ENCODE peak calls at places on chromosomes 16 and 17, in ten cellular contexts. M is transverse colon; V is fibroblast of lung; Q is A549; E is aorta; K is ovary; G is stomach; B is cardiac muscle cell; W is mesenchymal stem cell; N is CD8-positive, alpha-beta T cell. U is an unnamed sample.

GRCh38 chr16:49632798-49633189 is 223.1 kb downstream of the ZNF423 start:
- DNase-seq in N (no peak), E (no peak), V (no peak), B (no peak), Q (no peak), G (no peak), W (no peak), K (no peak), M (no peak), U (no peak)

GRCh38 chr16:1688807-1689560 is 10.9 kb downstream of the JPT2 start:
- DNase-seq in E (peak; percentile 63), W (peak; percentile 32), Q (peak; percentile 93), K (no peak), V (peak; percentile 28), B (no peak), M (no peak), N (no peak), G (peak; percentile 70), U (no peak)

GRCh38 chr17:19023209-19023999 is 18.8 kb upstream of the FAM83G start:
- DNase-seq in Q (no peak), V (no peak), G (no peak), E (peak; percentile 5), B (no peak), M (no peak), K (no peak), W (no peak), N (no peak), U (no peak)

GRCh38 chr17:7022791-7023571 is at the start of gene BCL6B:
- DNase-seq in W (no peak), Q (no peak), B (no peak), K (no peak), V (no peak), N (no peak), M (no peak), E (no peak), G (no peak), U (no peak)

GRCh38 chr16:84717484-84717883 is 17.7 kb downstream of the USP10 start:
- DNase-seq in N (no peak), K (no peak), W (no peak), M (no peak), V (no peak), Q (no peak), B (no peak), G (no peak), E (no peak), U (no peak)

GRCh38 chr16:72689851-72690250 is 358.1 kb downstream of the ZFHX3 start:
- DNase-seq in N (no peak), M (no peak), K (no peak), G (no peak), V (peak; percentile 25), W (no peak), B (no peak), Q (no peak), E (no peak), U (no peak)

GRCh38 chr17:78600181-78600651 is 23.0 kb upstream of the DNAH17 start:
- DNase-seq in E (no peak), K (no peak), B (no peak), Q (peak; percentile 67), V (peak; percentile 6), M (no peak), N (no peak), W (no peak), G (no peak), U (no peak)

GRCh38 chr16:68236804-68237242 is 896 bp upstream of the ESRP2 start:
- DNase-seq in M (peak; percentile 38), V (no peak), B (no peak), E (no peak), N (no peak), G (no peak), Q (no peak), W (no peak), K (no peak), U (no peak)

GRCh38 chr16:74437-75318 is 2.2 kb upstream of the RHBDF1 start:
- DNase-seq in M (no peak), N (no peak), W (peak; percentile 30), Q (no peak), B (no peak), V (no peak), G (no peak), E (no peak), K (no peak), U (no peak)

GRCh38 chr17:82848022-82848592 is 8.3 kb upstream of the ZNF750 start:
- DNase-seq in E (no peak), B (no peak), Q (no peak), K (peak; percentile 69), V (peak; percentile 82), M (peak; percentile 82), W (no peak), N (peak; percentile 63), G (peak; percentile 81), U (peak; percentile 74)

GRCh38 chr16:19907161-19907992 is 22.7 kb upstream of the GPRC5B start:
- DNase-seq in B (peak; percentile 85), Q (peak; percentile 74), V (peak; percentile 68), E (peak; percentile 59), W (peak; percentile 71), K (peak; percentile 22), N (peak; percentile 68), M (peak; percentile 67), G (peak; percentile 79), U (no peak)

GRCh38 chr17:82489851-82490511 is 29.6 kb upstream of the FOXK2 start:
- DNase-seq in Q (no peak), G (no peak), W (no peak), K (no peak), M (no peak), V (no peak), N (no peak), E (no peak), B (no peak), U (no peak)

GRCh38 chr17:37310940-37311339 is 64.8 kb upstream of the C17orf78 start:
- DNase-seq in B (no peak), M (no peak), E (no peak), W (no peak), V (no peak), G (no peak), Q (no peak), K (no peak), N (no peak), U (no peak)

GRCh38 chr17:75182569-75183436 is at the start of gene SUMO2:
- DNase-seq in K (peak; percentile 95), E (peak; percentile 96), V (peak; percentile 96), M (peak; percentile 97), Q (peak; percentile 98), W (peak; percentile 94), G (peak; percentile 97), B (peak; percentile 95), N (peak; percentile 93), U (peak; percentile 95)

GRCh38 chr17:75181110-75181509 is 1.6 kb downstream of the SUMO2 start:
- DNase-seq in M (no peak), E (no peak), V (no peak), G (no peak), B (no peak), W (no peak), K (no peak), Q (no peak), N (no peak), U (no peak)

GRCh38 chr17:75183999-75184884 is 1.5 kb upstream of the SUMO2 start:
- DNase-seq in Q (no peak), V (no peak), B (no peak), M (no peak), N (no peak), K (no peak), G (no peak), W (no peak), E (no peak), U (no peak)

GRCh38 chr17:75182319-75182568 is 515 bp downstream of the SUMO2 start:
- DNase-seq in V (no peak), B (no peak), N (no peak), W (no peak), M (no peak), Q (no peak), G (peak; percentile 26), K (no peak), E (no peak), U (no peak)

DNA sequence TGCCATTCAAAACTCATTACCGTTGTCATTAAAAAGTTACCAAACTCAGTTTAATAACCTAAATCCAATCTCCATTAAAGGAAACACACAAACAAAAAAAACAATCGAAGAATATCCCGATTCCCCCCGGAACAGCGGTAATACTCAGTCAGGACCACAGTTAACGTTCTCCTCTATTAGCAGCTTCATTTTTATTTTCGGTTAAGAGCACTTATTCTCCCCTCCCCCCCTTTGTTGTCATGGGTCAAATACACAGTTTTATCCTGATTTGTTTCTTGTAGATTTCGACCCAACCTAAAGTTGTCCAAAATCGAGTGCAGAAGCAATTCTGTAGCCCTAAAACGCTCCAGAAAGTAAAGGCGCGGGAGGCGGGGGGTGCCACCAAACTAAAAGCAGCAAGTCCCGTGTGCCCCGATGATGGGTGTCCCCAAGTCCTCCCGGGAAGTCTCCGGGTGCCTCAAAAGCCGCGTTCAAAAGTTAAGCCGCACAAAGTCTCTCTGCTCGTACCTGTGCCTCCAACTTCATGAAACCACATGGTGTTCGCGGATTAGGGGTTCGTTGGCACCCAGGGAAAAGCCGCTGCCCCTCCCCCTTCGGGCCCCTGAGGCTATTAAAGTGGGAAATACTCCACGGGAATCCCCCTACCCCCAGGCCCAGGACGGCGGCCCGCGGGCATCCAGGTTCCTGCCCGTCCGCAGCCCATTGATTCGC is 996 bp downstream of the SUMO2 start:
- DNase-seq in N (peak; percentile 49), Q (no peak), M (peak; percentile 30), W (peak; percentile 38), V (peak; percentile 15), G (peak; percentile 28), B (peak; percentile 15), E (no peak), K (peak; percentile 26), U (no peak)
- H3K4me1 ChIP-seq in N (peaks cover 28% of the 10 kb centered on the region), Q (peaks cover 15% of the 10 kb centered on the region), M (peaks cover 33% of the 10 kb centered on the region), W (peaks cover 5% of the 10 kb centered on the region), V (no peaks in the 10 kb centered on the region), G (peaks cover 21% of the 10 kb centered on the region), B (peaks cover 9% of the 10 kb centered on the region), E (no peaks in the 10 kb centered on the region), K (peaks cover 4% of the 10 kb centered on the region), U (no peaks in the 10 kb centered on the region)

DNA sequence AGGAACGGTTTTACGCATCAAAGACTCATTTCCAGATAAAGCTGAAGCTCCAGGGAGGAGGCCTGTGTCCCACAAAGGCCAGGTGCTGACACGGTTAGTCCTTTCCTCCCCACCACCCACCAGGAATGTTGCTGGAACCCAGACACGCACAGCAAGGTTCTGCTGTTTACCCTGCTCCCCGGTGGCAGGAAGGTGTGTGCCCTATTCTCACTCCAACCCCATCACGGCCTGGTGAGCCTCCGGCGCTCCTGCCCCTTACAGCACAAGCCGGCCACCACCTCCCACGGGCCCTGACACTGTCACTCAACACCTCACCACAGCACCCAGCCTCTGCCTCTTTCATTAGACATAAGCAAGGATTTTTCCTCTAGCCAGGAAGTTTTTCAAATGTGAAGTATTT is 47.8 kb downstream of the ANKRD11 start:
- DNase-seq in W (no peak), G (no peak), E (no peak), B (peak; percentile 53), K (no peak), M (no peak), V (no peak), N (no peak), Q (no peak), U (no peak)
- H3K4me1 ChIP-seq in W (peaks cover 42% of the 10 kb centered on the region), G (peaks cover 74% of the 10 kb centered on the region), E (no peaks in the 10 kb centered on the region), B (peaks cover 53% of the 10 kb centered on the region), K (peaks cover 43% of the 10 kb centered on the region), M (peaks cover 92% of the 10 kb centered on the region), V (peaks cover 33% of the 10 kb centered on the region), N (peaks cover 92% of the 10 kb centered on the region), Q (peaks cover 76% of the 10 kb centered on the region), U (peaks cover 5% of the 10 kb centered on the region)

GRCh38 chr17:61255609-61256008 is 144.0 kb upstream of the TBX2 start:
- DNase-seq in G (no peak), Q (no peak), E (no peak), V (peak; percentile 63), B (no peak), K (no peak), W (no peak), N (no peak), M (no peak), U (no peak)
- H3K4me1 ChIP-seq in G (peaks cover 12% of the 10 kb centered on the region), Q (peaks cover 17% of the 10 kb centered on the region), E (peaks cover 9% of the 10 kb centered on the region), V (peaks cover 29% of the 10 kb centered on the region), B (peaks cover 57% of the 10 kb centered on the region), K (peaks cover 2% of the 10 kb centered on the region), W (peaks cover 3% of the 10 kb centered on the region), N (no peaks in the 10 kb centered on the region), M (peaks cover 42% of the 10 kb centered on the region), U (no peaks in the 10 kb centered on the region)

GRCh38 chr17:51909971-51910370 is 248.5 kb downstream of the CA10 start:
- DNase-seq in V (no peak), G (no peak), W (no peak), N (no peak), K (no peak), E (no peak), Q (no peak), M (no peak), B (no peak), U (no peak)
- H3K4me1 ChIP-seq in V (no peaks in the 10 kb centered on the region), G (no peaks in the 10 kb centered on the region), W (no peaks in the 10 kb centered on the region), N (no peaks in the 10 kb centered on the region), K (no peaks in the 10 kb centered on the region), E (no peaks in the 10 kb centered on the region), Q (no peaks in the 10 kb centered on the region), M (no peaks in the 10 kb centered on the region), B (no peaks in the 10 kb centered on the region), U (no peaks in the 10 kb centered on the region)